ENCODE peak calls at places on chromosomes 12 and 14, in seven cellular contexts. One of them, this sample, is unnamed.

GRCh38 chr12:40921563-40922163 is 229.4 kb downstream of the CNTN1 start:
- DNase-seq in adrenal gland: no peak
- DNase-seq in stimulated activated CD8-positive, alpha-beta memory T cell treated with anti-CD3 and anti-CD28 coated beads, Interleukin-7, amount 100 ng/mL, for 1 hour: no peak
- DNase-seq in OCI-LY7: peak
- DNase-seq in T47D: peak
- DNase-seq in AG09319: no peak
- DNase-seq in esophagus squamous epithelium: no peak
- DNase-seq in this sample: peak

GRCh38 chr12:126547905-126548304 is 1482.7 kb downstream of the AACS start:
- DNase-seq in adrenal gland: no peak
- DNase-seq in stimulated activated CD8-positive, alpha-beta memory T cell treated with anti-CD3 and anti-CD28 coated beads, Interleukin-7, amount 100 ng/mL, for 1 hour: no peak
- DNase-seq in OCI-LY7: no peak
- DNase-seq in T47D: no peak
- DNase-seq in AG09319: no peak
- DNase-seq in esophagus squamous epithelium: no peak
- DNase-seq in this sample: no peak

GRCh38 chr12:119631930-119632678 is 35.8 kb upstream of the PRKAB1 start:
- DNase-seq in adrenal gland: no peak
- DNase-seq in stimulated activated CD8-positive, alpha-beta memory T cell treated with anti-CD3 and anti-CD28 coated beads, Interleukin-7, amount 100 ng/mL, for 1 hour: no peak
- DNase-seq in OCI-LY7: no peak
- DNase-seq in T47D: no peak
- DNase-seq in AG09319: no peak
- DNase-seq in esophagus squamous epithelium: no peak
- DNase-seq in this sample: no peak

GRCh38 chr12:132182206-132182710 is 38.0 kb downstream of the NOC4L start:
- DNase-seq in adrenal gland: no peak
- DNase-seq in stimulated activated CD8-positive, alpha-beta memory T cell treated with anti-CD3 and anti-CD28 coated beads, Interleukin-7, amount 100 ng/mL, for 1 hour: no peak
- DNase-seq in OCI-LY7: no peak
- DNase-seq in T47D: no peak
- DNase-seq in AG09319: no peak
- DNase-seq in esophagus squamous epithelium: no peak
- DNase-seq in this sample: no peak

GRCh38 chr12:46660719-46661118 is 165.1 kb downstream of the SLC38A4 start:
- DNase-seq in adrenal gland: no peak
- DNase-seq in stimulated activated CD8-positive, alpha-beta memory T cell treated with anti-CD3 and anti-CD28 coated beads, Interleukin-7, amount 100 ng/mL, for 1 hour: no peak
- DNase-seq in OCI-LY7: no peak
- DNase-seq in T47D: no peak
- DNase-seq in AG09319: no peak
- DNase-seq in esophagus squamous epithelium: no peak
- DNase-seq in this sample: no peak

GRCh38 chr14:77045570-77045890 is 17.0 kb upstream of the IRF2BPL start:
- DNase-seq in adrenal gland: peak
- DNase-seq in stimulated activated CD8-positive, alpha-beta memory T cell treated with anti-CD3 and anti-CD28 coated beads, Interleukin-7, amount 100 ng/mL, for 1 hour: no peak
- DNase-seq in OCI-LY7: no peak
- DNase-seq in T47D: no peak
- DNase-seq in AG09319: no peak
- DNase-seq in esophagus squamous epithelium: no peak
- DNase-seq in this sample: no peak

GRCh38 chr12:56886319-56886718 is 47.9 kb downstream of the SDR9C7 start:
- DNase-seq in adrenal gland: no peak
- DNase-seq in stimulated activated CD8-positive, alpha-beta memory T cell treated with anti-CD3 and anti-CD28 coated beads, Interleukin-7, amount 100 ng/mL, for 1 hour: no peak
- DNase-seq in OCI-LY7: no peak
- DNase-seq in T47D: no peak
- DNase-seq in AG09319: no peak
- DNase-seq in esophagus squamous epithelium: no peak
- DNase-seq in this sample: no peak

GRCh38 chr12:13530966-13531365 is 334.4 kb downstream of the EMP1 start:
- DNase-seq in adrenal gland: no peak
- DNase-seq in stimulated activated CD8-positive, alpha-beta memory T cell treated with anti-CD3 and anti-CD28 coated beads, Interleukin-7, amount 100 ng/mL, for 1 hour: no peak
- DNase-seq in OCI-LY7: no peak
- DNase-seq in T47D: no peak
- DNase-seq in AG09319: no peak
- DNase-seq in esophagus squamous epithelium: no peak
- DNase-seq in this sample: no peak

GRCh38 chr14:20345366-20345765 is 1.9 kb downstream of the PARP2 start:
- DNase-seq in adrenal gland: no peak
- DNase-seq in stimulated activated CD8-positive, alpha-beta memory T cell treated with anti-CD3 and anti-CD28 coated beads, Interleukin-7, amount 100 ng/mL, for 1 hour: no peak
- DNase-seq in OCI-LY7: no peak
- DNase-seq in T47D: no peak
- DNase-seq in AG09319: no peak
- DNase-seq in esophagus squamous epithelium: no peak
- DNase-seq in this sample: no peak

GRCh38 chr14:100088226-100088625 is 23.0 kb downstream of the EVL start:
- DNase-seq in adrenal gland: no peak
- DNase-seq in stimulated activated CD8-positive, alpha-beta memory T cell treated with anti-CD3 and anti-CD28 coated beads, Interleukin-7, amount 100 ng/mL, for 1 hour: no peak
- DNase-seq in OCI-LY7: no peak
- DNase-seq in T47D: no peak
- DNase-seq in AG09319: no peak
- DNase-seq in esophagus squamous epithelium: no peak
- DNase-seq in this sample: no peak

GRCh38 chr14:80567905-80568512 is 356.7 kb upstream of the DIO2 start:
- DNase-seq in adrenal gland: no peak
- DNase-seq in stimulated activated CD8-positive, alpha-beta memory T cell treated with anti-CD3 and anti-CD28 coated beads, Interleukin-7, amount 100 ng/mL, for 1 hour: no peak
- DNase-seq in OCI-LY7: no peak
- DNase-seq in T47D: peak
- DNase-seq in AG09319: no peak
- DNase-seq in esophagus squamous epithelium: no peak
- DNase-seq in this sample: no peak

GRCh38 chr12:67524861-67525499 is 123.6 kb upstream of the DYRK2 start:
- DNase-seq in adrenal gland: no peak
- DNase-seq in stimulated activated CD8-positive, alpha-beta memory T cell treated with anti-CD3 and anti-CD28 coated beads, Interleukin-7, amount 100 ng/mL, for 1 hour: no peak
- DNase-seq in OCI-LY7: no peak
- DNase-seq in T47D: no peak
- DNase-seq in AG09319: no peak
- DNase-seq in esophagus squamous epithelium: no peak
- DNase-seq in this sample: peak

GRCh38 chr12:66052988-66053615 is 77.4 kb downstream of the LLPH start:
- DNase-seq in adrenal gland: no peak
- DNase-seq in stimulated activated CD8-positive, alpha-beta memory T cell treated with anti-CD3 and anti-CD28 coated beads, Interleukin-7, amount 100 ng/mL, for 1 hour: no peak
- DNase-seq in OCI-LY7: no peak
- DNase-seq in T47D: no peak
- DNase-seq in AG09319: no peak
- DNase-seq in esophagus squamous epithelium: no peak
- DNase-seq in this sample: peak

This sample was measured in GM12865.